ENCODE peak calls at places on chromosomes 5 and 9, in five cellular contexts. W, J, Y, H and R are unnamed samples.

GRCh38 chr5:156391139-156391538 is 64.2 kb downstream of the SGCD start:
- DNase-seq in W (peak; percentile 95), J (no peak), Y (peak; percentile 88), H (no peak), R (no peak)

GRCh38 chr5:98923961-98924360 is 4.8 kb downstream of the CHD1 start:
- DNase-seq in W (no peak), J (no peak), Y (no peak), H (no peak), R (no peak)

GRCh38 chr5:173303878-173304590 is 24.2 kb downstream of the STC2 start:
- DNase-seq in W (no peak), J (no peak), Y (no peak), H (no peak), R (no peak)

GRCh38 chr5:177588413-177588909 is 3.5 kb upstream of the TMED9 start:
- DNase-seq in W (no peak), J (no peak), Y (no peak), H (no peak), R (no peak)

GRCh38 chr9:73039916-73040263 is 87.0 kb upstream of the ALDH1A1 start:
- DNase-seq in W (no peak), J (no peak), Y (no peak), H (no peak), R (no peak)

GRCh38 chr5:150487199-150488061 is 20.5 kb upstream of the NDST1 start:
- DNase-seq in W (peak; percentile 44), J (no peak), Y (no peak), H (no peak), R (no peak)

GRCh38 chr9:124128568-124128967 is 117.0 kb downstream of the LHX2 start:
- DNase-seq in W (no peak), J (no peak), Y (no peak), H (no peak), R (no peak)

GRCh38 chr5:103375356-103375755 is 116.8 kb downstream of the MACIR start:
- DNase-seq in W (peak; percentile 38), J (no peak), Y (peak; percentile 65), H (no peak), R (no peak)

GRCh38 chr9:112439825-112440224 is 46.8 kb upstream of the KIAA1958 start:
- DNase-seq in W (no peak), J (no peak), Y (no peak), H (no peak), R (no peak)

GRCh38 chr5:175383350-175383749 is 60.6 kb downstream of the DRD1 start:
- DNase-seq in W (no peak), J (no peak), Y (no peak), H (no peak), R (no peak)

GRCh38 chr9:130912932-130913598 is 16.5 kb upstream of the QRFP start:
- DNase-seq in W (peak; percentile 59), J (no peak), Y (no peak), H (no peak), R (no peak)

GRCh38 chr5:145946112-145946861 is 9.9 kb downstream of the SH3RF2 start:
- DNase-seq in W (peak; percentile 33), J (no peak), Y (peak; percentile 70), H (no peak), R (no peak)

GRCh38 chr5:147481376-147481775 is 28.5 kb downstream of the DPYSL3 start:
- DNase-seq in W (peak; percentile 76), J (no peak), Y (peak; percentile 85), H (no peak), R (no peak)

GRCh38 chr5:5140051-5141010 is at the start of gene ADAMTS16:
- DNase-seq in W (no peak), J (no peak), Y (no peak), H (peak; percentile 35), R (no peak)

GRCh38 chr9:96660693-96661248 is 5.7 kb upstream of the PRXL2C start:
- DNase-seq in W (no peak), J (no peak), Y (no peak), H (no peak), R (no peak)

GRCh38 chr9:22211588-22212360 is 202.7 kb upstream of the CDKN2B start:
- DNase-seq in W (peak; percentile 95), J (no peak), Y (peak; percentile 71), H (no peak), R (no peak)

GRCh38 chr5:168681556-168682183 is 102.5 kb upstream of the PANK3 start:
- DNase-seq in W (peak; percentile 80), J (no peak), Y (no peak), H (no peak), R (no peak)

GRCh38 chr5:102807878-102808502 is 52.9 kb downstream of the PAM start:
- DNase-seq in W (peak; percentile 16), J (no peak), Y (peak; percentile 23), H (no peak), R (no peak)

GRCh38 chr9:137960496-137960895 is 82.9 kb downstream of the CACNA1B start:
- DNase-seq in W (no peak), J (no peak), Y (no peak), H (peak; percentile 21), R (no peak)

GRCh38 chr9:120929392-120929791 is 2.8 kb upstream of the TRAF1 start:
- DNase-seq in W (no peak), J (no peak), Y (no peak), H (no peak), R (no peak)

GRCh38 chr5:130017173-130017572 is 112.9 kb downstream of the CHSY3 start:
- DNase-seq in W (no peak), J (no peak), Y (no peak), H (no peak), R (no peak)

GRCh38 chr9:24245988-24246387 is 299.7 kb downstream of the IZUMO3 start:
- DNase-seq in W (peak; percentile 21), J (no peak), Y (no peak), H (no peak), R (no peak)

GRCh38 chr9:130138791-130139190 is 33.4 kb upstream of the NCS1 start:
- DNase-seq in W (peak; percentile 96), J (peak; percentile 24), Y (peak; percentile 86), H (no peak), R (no peak)

GRCh38 chr9:100465765-100466164 is 7.2 kb upstream of the TMEFF1 start:
- DNase-seq in W (no peak), J (no peak), Y (no peak), H (no peak), R (no peak)

GRCh38 chr5:135034186-135034962 is at the start of gene PITX1:
- DNase-seq in W (peak; percentile 5), J (no peak), Y (no peak), H (peak; percentile 60), R (no peak)

GRCh38 chr5:133890308-133890707 is 78.1 kb downstream of the C5orf15 start:
- DNase-seq in W (no peak), J (no peak), Y (no peak), H (no peak), R (no peak)

GRCh38 chr9:89744730-89745129 is 139.9 kb downstream of the GADD45G start:
- DNase-seq in W (no peak), J (no peak), Y (no peak), H (no peak), R (no peak)

GRCh38 chr5:633521-633955 is 21.4 kb downstream of the CEP72 start:
- DNase-seq in W (peak; percentile 11), J (no peak), Y (no peak), H (no peak), R (no peak)

GRCh38 chr5:64625678-64626077 is 64.6 kb upstream of the SHISAL2B start:
- DNase-seq in W (peak; percentile 67), J (no peak), Y (no peak), H (no peak), R (no peak)